ENCODE peak calls at places on chromosomes 2 and 18, in four cellular contexts. A is SK-N-SH, T is esophagus muscularis mucosa, S is transverse colon. D is an unnamed sample.

GRCh38 chr2:181307203-181307991 is 149.8 kb upstream of the ITGA4 start:
- DNase-seq in A (no peak), T (no peak), S (no peak), D (no peak)

GRCh38 chr2:120349125-120349921 is 3.4 kb downstream of the INHBB start:
- DNase-seq in A (no peak), T (no peak), S (no peak), D (no peak)

GRCh38 chr18:60870261-60870966 is 462.8 kb upstream of the CDH20 start:
- DNase-seq in A (peak; percentile 1), T (no peak), S (no peak), D (no peak)

GRCh38 chr2:231467613-231468525 is 3.6 kb upstream of the NCL start:
- DNase-seq in A (no peak), T (no peak), S (no peak), D (no peak)

GRCh38 chr2:85037622-85038021 is 66.7 kb downstream of the KCMF1 start:
- DNase-seq in A (no peak), T (no peak), S (no peak), D (no peak)

GRCh38 chr2:36672199-36672598 is 24.3 kb upstream of the VIT start:
- DNase-seq in A (no peak), T (no peak), S (no peak), D (no peak)

GRCh38 chr2:205730701-205731271 is 48.5 kb downstream of the NRP2 start:
- DNase-seq in A (no peak), T (no peak), S (no peak), D (no peak)

GRCh38 chr2:30231726-30232026 is 342 bp downstream of the LBH start:
- DNase-seq in A (no peak), T (no peak), S (no peak), D (no peak)

GRCh38 chr2:46923011-46923669 is 7.5 kb upstream of the MCFD2 start:
- DNase-seq in A (no peak), T (no peak), S (no peak), D (no peak)

GRCh38 chr2:143398701-143399260 is 269.6 kb downstream of the ARHGAP15 start:
- DNase-seq in A (no peak), T (no peak), S (no peak), D (no peak)

GRCh38 chr2:155696561-155696960 is 636.0 kb downstream of the NR4A2 start:
- DNase-seq in A (no peak), T (no peak), S (no peak), D (no peak)

GRCh38 chr2:7601990-7602389 is 684.8 kb downstream of the RNF144A start:
- DNase-seq in A (no peak), T (no peak), S (no peak), D (no peak)

GRCh38 chr2:219902870-219903269 is 275.4 kb downstream of the SLC4A3 start:
- DNase-seq in A (no peak), T (no peak), S (no peak), D (no peak)

GRCh38 chr18:63518178-63519012 is 23.8 kb upstream of the SERPINB12 start:
- DNase-seq in A (peak; percentile 35), T (no peak), S (peak; percentile 50), D (peak; percentile 25)

GRCh38 chr2:100058014-100058310 is 84.4 kb downstream of the AFF3 start:
- DNase-seq in A (no peak), T (no peak), S (no peak), D (no peak)

GRCh38 chr2:127079358-127079920 is 27.5 kb downstream of the BIN1 start:
- DNase-seq in A (no peak), T (no peak), S (no peak), D (no peak)

GRCh38 chr18:79845164-79845563 is 47.4 kb downstream of the KCNG2 start:
- DNase-seq in A (no peak), T (peak; percentile 64), S (no peak), D (no peak)

GRCh38 chr18:32441536-32441935 is 29.1 kb downstream of the GAREM1 start:
- DNase-seq in A (no peak), T (no peak), S (no peak), D (no peak)

GRCh38 chr2:9344434-9344833 is 78.9 kb downstream of the ITGB1BP1 start:
- DNase-seq in A (no peak), T (no peak), S (no peak), D (no peak)

GRCh38 chr2:86358982-86359381 is 21.6 kb upstream of the REEP1 start:
- DNase-seq in A (no peak), T (peak; percentile 66), S (no peak), D (no peak)

GRCh38 chr2:112623913-112624777 is 21.6 kb upstream of the SLC20A1 start:
- DNase-seq in A (no peak), T (no peak), S (peak; percentile 70), D (no peak)

GRCh38 chr2:12728221-12728777 is 11.6 kb downstream of the TRIB2 start:
- DNase-seq in A (no peak), T (no peak), S (peak; percentile 43), D (no peak)

GRCh38 chr2:20501974-20502373 is 55.1 kb downstream of the RHOB start:
- DNase-seq in A (no peak), T (no peak), S (no peak), D (no peak)

GRCh38 chr18:28682912-28683311 is 506.0 kb upstream of the CDH2 start:
- DNase-seq in A (no peak), T (no peak), S (no peak), D (no peak)

GRCh38 chr2:27075219-27075871 is 3.1 kb upstream of the EMILIN1 start:
- DNase-seq in A (peak; percentile 71), T (no peak), S (peak; percentile 71), D (peak; percentile 59)

GRCh38 chr2:86054539-86055082 is 51.1 kb downstream of the POLR1A start:
- DNase-seq in A (no peak), T (no peak), S (no peak), D (no peak)

GRCh38 chr2:51053213-51053612 is 21.3 kb upstream of the NRXN1 start:
- DNase-seq in A (no peak), T (no peak), S (no peak), D (no peak)
- TF ChIP-seq EP300 in A (no peak), T (no peak), S (no peak), D (no peak)

GRCh38 chr18:66958309-66958708 is 354.4 kb upstream of the CDH19 start:
- DNase-seq in A (no peak), T (no peak), S (no peak), D (no peak)
- TF ChIP-seq EP300 in A (no peak), T (no peak), S (no peak), D (no peak)

GRCh38 chr2:177165731-177166711 is 46.6 kb upstream of the HNRNPA3 start:
- DNase-seq in A (no peak), T (no peak), S (peak; percentile 22), D (peak; percentile 36)
- TF ChIP-seq EP300 in A (no peak), T (no peak), S (no peak), D (no peak)

GRCh38 chr2:40416486-40416885 is 35.4 kb downstream of the SLC8A1 start:
- DNase-seq in A (no peak), T (no peak), S (no peak), D (no peak)
- TF ChIP-seq EP300 in A (no peak), T (no peak), S (no peak), D (no peak)